ENCODE peak calls at places on chromosome 22, in four cellular contexts. D is glomerular endothelial cell, W is NCI-H1694, U is choroid plexus epithelial cell. H is an unnamed sample.

GRCh38 chr22:17576475-17576874 is 13.2 kb downstream of the SLC25A18 start:
- DNase-seq in D (no peak), W (no peak), U (peak; percentile 84), H (no peak)

GRCh38 chr22:28977481-28977971 is 84.1 kb downstream of the C22orf31 start:
- DNase-seq in D (no peak), W (no peak), U (peak; percentile 57), H (no peak)

GRCh38 chr22:47043835-47044721 is 281.6 kb downstream of the TBC1D22A start:
- DNase-seq in D (no peak), W (peak; percentile 45), U (peak; percentile 17), H (peak; percentile 86)

GRCh38 chr22:29375436-29376076 is 12.8 kb downstream of the AP1B1 start:
- DNase-seq in D (no peak), W (no peak), U (no peak), H (no peak)

GRCh38 chr22:37533995-37534394 is 14.8 kb upstream of the CARD10 start:
- DNase-seq in D (no peak), W (peak; percentile 91), U (peak; percentile 85), H (no peak)

GRCh38 chr22:19872779-19873137 is 18.1 kb upstream of the GNB1L start:
- DNase-seq in D (no peak), W (no peak), U (no peak), H (peak; percentile 55)

GRCh38 chr22:36333632-36334031 is 54.1 kb downstream of the MYH9 start:
- DNase-seq in D (no peak), W (no peak), U (no peak), H (no peak)

GRCh38 chr22:44024288-44024908 is at the start of gene PARVB:
- DNase-seq in D (no peak), W (no peak), U (no peak), H (no peak)

GRCh38 chr22:35399678-35400334 is at the start of gene MCM5:
- DNase-seq in D (peak; percentile 83), W (peak; percentile 90), U (peak; percentile 98), H (peak; percentile 98)

GRCh38 chr22:34801221-34801620 is 264.7 kb upstream of the ISX start:
- DNase-seq in D (no peak), W (no peak), U (no peak), H (no peak)

GRCh38 chr22:50256258-50256862 is 5.1 kb downstream of the MAPK12 start:
- DNase-seq in D (no peak), W (no peak), U (no peak), H (no peak)

GRCh38 chr22:30310881-30311771 is 15.6 kb downstream of the TBC1D10A start:
- DNase-seq in D (no peak), W (no peak), U (peak; percentile 22), H (peak; percentile 83)

GRCh38 chr22:44693756-44694155 is 8.2 kb upstream of the PRR5 start:
- DNase-seq in D (no peak), W (peak; percentile 46), U (no peak), H (no peak)

GRCh38 chr22:36409911-36410756 is 22.4 kb upstream of the MYH9 start:
- DNase-seq in D (no peak), W (no peak), U (peak; percentile 83), H (peak; percentile 96)